ENCODE peak calls at places on chromosomes 2 and 18, in five cellular contexts. C is trophoblast cell, H is H9, U is mesenchymal stem cell, I is H1. Q is an unnamed sample.

GRCh38 chr2:240293865-240294461 is 141.5 kb upstream of the GPC1 start:
- DNase-seq in U (no peak), H (no peak), I (no peak), C (no peak), Q (no peak)

GRCh38 chr2:218400167-218400929 is 680 bp downstream of the CTDSP1 start:
- DNase-seq in I (no peak), U (peak; percentile 47), H (peak; percentile 60), C (peak; percentile 31), Q (peak; percentile 30)

GRCh38 chr18:40415224-40415791 is 1539.7 kb upstream of the PIK3C3 start:
- DNase-seq in I (no peak), C (no peak), U (no peak), H (no peak), Q (no peak)

GRCh38 chr2:64288321-64288931 is 144.2 kb upstream of the PELI1 start:
- DNase-seq in I (no peak), C (peak; percentile 21), U (peak; percentile 30), H (no peak), Q (no peak)

GRCh38 chr2:145598434-145598833 is 1078.5 kb upstream of the ZEB2 start:
- DNase-seq in I (no peak), C (no peak), H (no peak), U (peak; percentile 68), Q (no peak)

GRCh38 chr2:51013870-51014526 is 17.9 kb downstream of the NRXN1 start:
- DNase-seq in C (no peak), H (no peak), U (no peak), I (no peak), Q (no peak)

GRCh38 chr2:7272180-7272579 is 355.0 kb downstream of the RNF144A start:
- DNase-seq in I (no peak), C (no peak), U (peak; percentile 50), H (no peak), Q (no peak)

GRCh38 chr2:105394951-105395611 is 3.8 kb downstream of the FHL2 start:
- DNase-seq in H (no peak), I (no peak), C (peak; percentile 85), U (peak; percentile 36), Q (no peak)

GRCh38 chr18:79515331-79515730 is 119.6 kb downstream of the NFATC1 start:
- DNase-seq in C (no peak), H (peak; percentile 13), I (no peak), U (no peak), Q (no peak)

GRCh38 chr18:2480536-2480935 is 90.8 kb downstream of the METTL4 start:
- DNase-seq in U (peak; percentile 39), I (no peak), C (peak; percentile 71), H (no peak), Q (no peak)

GRCh38 chr2:105187531-105187930 is 54.0 kb upstream of the GPR45 start:
- DNase-seq in H (no peak), U (peak; percentile 25), C (peak; percentile 79), I (no peak), Q (no peak)

GRCh38 chr2:203959265-203960034 is 22.9 kb downstream of the ICOS start:
- DNase-seq in H (no peak), U (no peak), C (no peak), I (no peak), Q (no peak)

GRCh38 chr2:96163768-96164429 is 18.7 kb upstream of the DUSP2 start:
- DNase-seq in I (no peak), H (no peak), C (no peak), U (no peak), Q (no peak)

GRCh38 chr2:105398522-105399206 is at the start of gene FHL2:
- DNase-seq in C (peak; percentile 82), I (peak; percentile 60), U (peak; percentile 85), H (peak; percentile 84), Q (peak; percentile 74)

GRCh38 chr2:236871500-236872001 is 214.1 kb upstream of the COPS8 start:
- DNase-seq in H (no peak), I (no peak), C (peak; percentile 52), U (peak; percentile 100), Q (no peak)

GRCh38 chr2:11616097-11616687 is 53.8 kb downstream of the NTSR2 start:
- DNase-seq in H (no peak), C (no peak), U (no peak), I (no peak), Q (no peak)

GRCh38 chr2:241813080-241813805 is 4.2 kb downstream of the NEU4 start:
- DNase-seq in H (peak; percentile 28), C (no peak), I (no peak), U (no peak), Q (no peak)

GRCh38 chr2:120554625-120555032 is 181.0 kb upstream of the GLI2 start:
- DNase-seq in C (no peak), H (no peak), I (no peak), U (no peak), Q (no peak)

GRCh38 chr18:75799449-75800330 is 372.2 kb upstream of the SMIM21 start:
- DNase-seq in H (no peak), C (peak; percentile 62), U (peak; percentile 79), I (no peak), Q (no peak)

GRCh38 chr2:112726487-112727190 is 5.8 kb downstream of the NT5DC4 start:
- DNase-seq in I (peak; percentile 89), C (peak; percentile 98), U (peak; percentile 87), H (peak; percentile 95), Q (peak; percentile 89)

GRCh38 chr2:66013456-66013855 is 421.5 kb upstream of the MEIS1 start:
- DNase-seq in U (no peak), C (peak; percentile 13), H (no peak), I (no peak), Q (no peak)

GRCh38 chr18:62904396-62905285 is 189.3 kb downstream of the PHLPP1 start:
- DNase-seq in C (no peak), I (no peak), H (no peak), U (no peak), Q (no peak)

GRCh38 chr2:188050716-188051115 is 241.0 kb upstream of the GULP1 start:
- DNase-seq in U (peak; percentile 30), C (no peak), I (no peak), H (no peak), Q (no peak)

GRCh38 chr18:47323158-47323557 is 71.7 kb upstream of the SKOR2 start:
- DNase-seq in H (no peak), C (peak; percentile 10), I (no peak), U (no peak), Q (no peak)

GRCh38 chr2:203687161-203687560 is 19.3 kb upstream of the CD28 start:
- DNase-seq in U (no peak), H (no peak), C (peak; percentile 54), I (no peak), Q (no peak)

GRCh38 chr2:173676647-173677046 is 288.5 kb downstream of the SP3 start:
- DNase-seq in I (no peak), U (no peak), H (no peak), C (no peak), Q (no peak)

GRCh38 chr2:1041012-1041805 is 90.6 kb downstream of the SNTG2 start:
- DNase-seq in U (no peak), I (no peak), H (no peak), C (no peak), Q (no peak)

GRCh38 chr2:109435066-109435690 is 178.6 kb downstream of the SEPTIN10 start:
- DNase-seq in H (no peak), I (no peak), U (no peak), C (no peak), Q (no peak)
- H2BK12ac ChIP-seq in H (no peak overlapping the region), I (no peak overlapping the region), U (no peak overlapping the region), C (no peak overlapping the region), Q (no peak overlapping the region)

GRCh38 chr2:206824993-206825392 is 59.6 kb downstream of the FASTKD2 start:
- DNase-seq in C (no peak), I (no peak), H (no peak), U (no peak), Q (no peak)

GRCh38 chr2:206823178-206823577 is 57.8 kb downstream of the FASTKD2 start:
- DNase-seq in U (peak; percentile 77), H (no peak), C (no peak), I (no peak), Q (no peak)

GRCh38 chr2:206820755-206821154 is 55.3 kb downstream of the FASTKD2 start:
- DNase-seq in U (no peak), C (no peak), H (no peak), I (no peak), Q (no peak)

DNA sequence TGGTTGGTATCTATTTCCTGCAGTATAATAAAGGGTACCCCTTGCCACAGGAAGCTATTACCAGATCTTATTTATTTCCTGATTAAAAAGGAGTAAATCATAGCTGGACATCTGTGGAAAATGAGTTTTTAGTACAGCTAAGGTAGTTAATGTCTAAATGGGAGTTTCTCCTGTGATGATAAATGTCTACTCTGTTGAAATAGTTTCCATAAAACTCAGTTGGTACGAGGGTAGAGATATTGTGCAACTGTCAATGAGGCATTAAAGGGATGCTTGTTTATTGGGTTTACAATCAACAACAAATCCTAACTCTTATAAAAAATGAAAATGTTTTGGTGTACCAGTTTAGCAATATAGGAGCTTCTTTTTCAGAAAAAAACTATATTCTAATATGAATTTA is 58.8 kb downstream of the FASTKD2 start:
- DNase-seq in C (no peak), I (no peak), U (no peak), H (no peak), Q (no peak)
- H2BK12ac ChIP-seq in C (no peak overlapping the region), I (no peak overlapping the region), U (no peak overlapping the region), H (no peak overlapping the region), Q (no peak overlapping the region)

GRCh38 chr2:75010571-75010970 is 52.1 kb downstream of the POLE4 start:
- DNase-seq in I (no peak), H (no peak), U (no peak), C (no peak), Q (no peak)

GRCh38 chr2:75007061-75007460 is 48.6 kb downstream of the POLE4 start:
- DNase-seq in U (no peak), C (no peak), I (no peak), H (no peak), Q (no peak)

GRCh38 chr2:75003773-75004172 is 45.3 kb downstream of the POLE4 start:
- DNase-seq in C (no peak), U (no peak), I (no peak), H (no peak), Q (no peak)

GRCh38 chr2:75006041-75006440 is 47.6 kb downstream of the POLE4 start:
- DNase-seq in C (no peak), H (no peak), I (no peak), U (no peak), Q (no peak)

DNA sequence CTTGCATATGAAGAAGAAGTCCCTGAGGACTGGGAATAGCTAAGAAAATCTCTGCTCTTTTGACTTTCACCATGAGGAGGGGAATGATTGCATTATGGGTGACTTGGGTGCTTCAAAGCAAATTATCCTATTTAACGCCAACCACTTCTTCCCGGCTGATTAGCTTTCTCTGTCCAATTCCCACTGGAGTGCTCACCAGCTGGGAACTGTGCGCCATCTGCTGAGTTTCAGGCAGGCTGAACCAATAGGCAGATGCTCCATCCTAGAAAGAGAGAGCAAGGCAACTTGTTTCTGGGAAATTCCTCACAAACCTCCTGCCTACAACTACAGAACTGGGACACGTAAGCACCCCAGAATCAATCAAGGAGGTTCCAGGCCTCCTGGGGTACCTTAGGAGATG is 49.4 kb downstream of the POLE4 start:
- DNase-seq in U (no peak), I (no peak), C (no peak), H (no peak), Q (no peak)
- H2BK12ac ChIP-seq in U (no peak overlapping the region), I (no peak overlapping the region), C (no peak overlapping the region), H (no peak overlapping the region), Q (no peak overlapping the region)

GRCh38 chr18:9682572-9682971 is 25.5 kb upstream of the RAB31 start:
- DNase-seq in I (no peak), U (no peak), H (no peak), C (no peak), Q (no peak)
- H2BK12ac ChIP-seq in I (no peak overlapping the region), U (no peak overlapping the region), H (no peak overlapping the region), C (no peak overlapping the region), Q (no peak overlapping the region)

GRCh38 chr2:119201815-119202214 is 21.8 kb upstream of the STEAP3 start:
- DNase-seq in U (no peak), I (no peak), C (no peak), H (no peak), Q (no peak)
- H2BK12ac ChIP-seq in U (no peak overlapping the region), I (no peak overlapping the region), C (no peak overlapping the region), H (no peak overlapping the region), Q (no peak overlapping the region)